ENCODE peak calls at places on chromosomes 5 and 9, in six cellular contexts. E is anterior cingulate cortex; O is hippocampal formation; K is activated CD4-positive, alpha-beta T cell treated with anti-CD3 and anti-CD28 coated beads, Interleukin-2, amount 50 U/mL, for 1 hour; Z is BE2C; H is GM12878. G is an unnamed sample.

GRCh38 chr5:165149439-165149838 is 1644.0 kb downstream of the MAT2B start:
- DNase-seq in H (no peak), Z (no peak), O (no peak), K (no peak), E (no peak), G (no peak)

GRCh38 chr5:125551246-125551645 is 804.8 kb upstream of the ZNF608 start:
- DNase-seq in K (no peak), E (no peak), H (no peak), O (no peak), Z (no peak), G (no peak)

GRCh38 chr5:21171038-21171437 is 1183.0 kb upstream of the CDH18 start:
- DNase-seq in K (no peak), O (no peak), H (no peak), Z (no peak), E (no peak), G (no peak)

GRCh38 chr5:142740474-142740873 is 29.7 kb upstream of the ARHGAP26 start:
- DNase-seq in Z (no peak), O (no peak), K (no peak), E (no peak), H (no peak), G (no peak)

GRCh38 chr9:22030101-22030598 is 21.0 kb upstream of the CDKN2B start:
- DNase-seq in K (no peak), E (no peak), Z (no peak), H (no peak), O (no peak), G (no peak)

GRCh38 chr5:149114403-149115312 is 26.6 kb upstream of the ABLIM3 start:
- DNase-seq in H (no peak), Z (peak; percentile 71), O (peak; percentile 89), E (peak; percentile 76), K (peak; percentile 28), G (peak; percentile 27)

GRCh38 chr5:21391506-21391905 is 1403.5 kb upstream of the CDH18 start:
- DNase-seq in E (no peak), O (no peak), H (no peak), K (no peak), Z (peak; percentile 25), G (no peak)

GRCh38 chr9:5587024-5587423 is 41.9 kb upstream of the RIC1 start:
- DNase-seq in K (no peak), Z (no peak), E (no peak), H (no peak), O (no peak), G (no peak)

GRCh38 chr5:2166979-2167377 is 284.3 kb upstream of the IRX4 start:
- DNase-seq in Z (no peak), K (no peak), H (no peak), E (no peak), O (no peak), G (no peak)

GRCh38 chr5:33641722-33642505 is 201.1 kb downstream of the TARS1 start:
- DNase-seq in Z (no peak), O (no peak), E (no peak), H (peak; percentile 37), K (no peak), G (no peak)

GRCh38 chr5:29077451-29077850 is 2039.1 kb upstream of the CDH9 start:
- DNase-seq in Z (no peak), K (no peak), E (no peak), H (no peak), O (no peak), G (no peak)

GRCh38 chr5:81253875-81254274 is 20.8 kb downstream of the CKMT2 start:
- DNase-seq in O (no peak), E (no peak), Z (no peak), K (no peak), H (no peak), G (no peak)

GRCh38 chr5:154669402-154669801 is 85.8 kb upstream of the LARP1 start:
- DNase-seq in E (no peak), H (no peak), Z (no peak), O (no peak), K (no peak), G (no peak)

GRCh38 chr5:37088041-37088440 is 161.1 kb downstream of the CPLANE1 start:
- DNase-seq in O (no peak), Z (no peak), H (no peak), K (no peak), E (no peak), G (no peak)

GRCh38 chr5:144944936-144945335 is 774.3 kb downstream of the KCTD16 start:
- DNase-seq in Z (no peak), E (no peak), O (no peak), K (no peak), H (no peak), G (no peak)

GRCh38 chr9:71179183-71179582 is 57.8 kb upstream of the TRPM3 start:
- DNase-seq in H (no peak), E (no peak), O (no peak), K (no peak), Z (no peak), G (no peak)

GRCh38 chr9:133368249-133368881 is 7.5 kb downstream of the SURF4 start:
- DNase-seq in O (no peak), K (no peak), H (no peak), Z (peak; percentile 79), E (no peak), G (no peak)

GRCh38 chr5:44770936-44771717 is 37.6 kb upstream of the MRPS30 start:
- DNase-seq in H (no peak), Z (no peak), O (no peak), E (no peak), K (no peak), G (no peak)

GRCh38 chr5:151697452-151697851 is 10.7 kb upstream of the SPARC start:
- DNase-seq in E (no peak), H (no peak), Z (no peak), K (no peak), O (no peak), G (no peak)

GRCh38 chr5:176813587-176814312 is 3.4 kb downstream of the UNC5A start:
- DNase-seq in K (no peak), Z (no peak), H (no peak), O (no peak), E (no peak), G (no peak)

GRCh38 chr9:87390361-87390760 is 107.3 kb upstream of the DAPK1 start:
- DNase-seq in K (no peak), O (no peak), Z (no peak), H (no peak), E (no peak), G (no peak)

GRCh38 chr5:79255786-79256557 is 20.0 kb downstream of the JMY start:
- DNase-seq in E (no peak), Z (peak; percentile 65), H (no peak), O (no peak), K (no peak), G (no peak)

GRCh38 chr5:10288600-10289213 is 19.0 kb downstream of the CMBL start:
- DNase-seq in Z (peak; percentile 76), H (no peak), K (peak; percentile 35), E (no peak), O (no peak), G (peak; percentile 8)

GRCh38 chr9:304519-305185 is 90.0 kb downstream of the DOCK8 start:
- DNase-seq in E (no peak), H (no peak), Z (no peak), O (no peak), K (peak; percentile 22), G (no peak)

GRCh38 chr9:83441390-83441789 is 96.8 kb downstream of the FRMD3 start:
- DNase-seq in H (no peak), K (no peak), Z (peak; percentile 58), E (no peak), O (no peak), G (no peak)

GRCh38 chr5:141149812-141150211 is at the start of gene PCDHB6:
- DNase-seq in K (no peak), O (no peak), Z (peak; percentile 66), H (no peak), E (no peak), G (no peak)

GRCh38 chr5:14759744-14760547 is 95.4 kb downstream of the OTULIN start:
- DNase-seq in O (no peak), Z (no peak), H (no peak), E (no peak), K (no peak), G (no peak)

GRCh38 chr5:106875591-106876297 is 795.0 kb downstream of the EFNA5 start:
- DNase-seq in H (no peak), K (no peak), O (peak; percentile 2), Z (peak; percentile 72), E (no peak), G (no peak)

GRCh38 chr5:179288101-179288808 is 57.0 kb downstream of the ADAMTS2 start:
- DNase-seq in O (no peak), K (no peak), Z (peak; percentile 18), E (no peak), H (no peak), G (no peak)

GRCh38 chr5:119397518-119398380 is 41.9 kb downstream of the TNFAIP8 start:
- DNase-seq in K (no peak), H (peak; percentile 81), Z (no peak), O (no peak), E (no peak), G (no peak)

GRCh38 chr5:172877496-172878260 is 43.6 kb downstream of the ERGIC1 start:
- DNase-seq in E (no peak), H (no peak), K (no peak), Z (no peak), O (no peak), G (no peak)

GRCh38 chr5:159224471-159224870 is 15.1 kb upstream of the RNF145 start:
- DNase-seq in O (no peak), E (no peak), Z (no peak), H (no peak), K (no peak), G (no peak)

GRCh38 chr5:53069626-53070025 is 39.9 kb downstream of the MOCS2 start:
- DNase-seq in Z (no peak), E (no peak), O (no peak), K (no peak), H (no peak), G (no peak)

G was measured in immature natural killer cell.